ENCODE peak calls at places on chromosomes 13 and 19, in five cellular contexts. One of them, this sample, is unnamed.

GRCh38 chr19:10991521-10992081 is 30.8 kb downstream of the SMARCA4 start:
- DNase-seq in neural progenitor cell: no peak
- DNase-seq in fibroblast of pulmonary artery: no peak
- DNase-seq in PC-3: no peak
- DNase-seq in neural crest cell: no peak
- DNase-seq in this sample: no peak

GRCh38 chr13:31846984-31847752 is 107.8 kb downstream of the RXFP2 start:
- DNase-seq in neural progenitor cell: peak; percentile 35
- DNase-seq in fibroblast of pulmonary artery: no peak
- DNase-seq in PC-3: no peak
- DNase-seq in neural crest cell: no peak
- DNase-seq in this sample: no peak

GRCh38 chr13:95229855-95230254 is 71.4 kb downstream of the ABCC4 start:
- DNase-seq in neural progenitor cell: no peak
- DNase-seq in fibroblast of pulmonary artery: no peak
- DNase-seq in PC-3: no peak
- DNase-seq in neural crest cell: no peak
- DNase-seq in this sample: no peak

GRCh38 chr19:36379510-36379819 is 464 bp upstream of the ZFP14 start:
- DNase-seq in neural progenitor cell: no peak
- DNase-seq in fibroblast of pulmonary artery: no peak
- DNase-seq in PC-3: no peak
- DNase-seq in neural crest cell: no peak
- DNase-seq in this sample: no peak

GRCh38 chr13:22915442-22916082 is 265.2 kb upstream of the SGCG start:
- DNase-seq in neural progenitor cell: peak; percentile 84
- DNase-seq in fibroblast of pulmonary artery: peak; percentile 45
- DNase-seq in PC-3: no peak
- DNase-seq in neural crest cell: peak; percentile 58
- DNase-seq in this sample: peak; percentile 48

GRCh38 chr19:47598407-47599349 is 10.3 kb upstream of the BICRA start:
- DNase-seq in neural progenitor cell: peak; percentile 65
- DNase-seq in fibroblast of pulmonary artery: peak; percentile 95
- DNase-seq in PC-3: peak; percentile 94
- DNase-seq in neural crest cell: no peak
- DNase-seq in this sample: peak; percentile 97

GRCh38 chr19:49335784-49336481 is 727 bp downstream of the CD37 start:
- DNase-seq in neural progenitor cell: no peak
- DNase-seq in fibroblast of pulmonary artery: no peak
- DNase-seq in PC-3: no peak
- DNase-seq in neural crest cell: no peak
- DNase-seq in this sample: no peak

GRCh38 chr19:38592940-38593339 is 24.8 kb downstream of the MAP4K1 start:
- DNase-seq in neural progenitor cell: no peak
- DNase-seq in fibroblast of pulmonary artery: no peak
- DNase-seq in PC-3: no peak
- DNase-seq in neural crest cell: no peak
- DNase-seq in this sample: no peak

GRCh38 chr13:49272296-49272695 is 24.6 kb downstream of the CDADC1 start:
- DNase-seq in neural progenitor cell: no peak
- DNase-seq in fibroblast of pulmonary artery: no peak
- DNase-seq in PC-3: no peak
- DNase-seq in neural crest cell: no peak
- DNase-seq in this sample: no peak

GRCh38 chr19:2440515-2440914 is 13.1 kb upstream of the TIMM13 start:
- DNase-seq in neural progenitor cell: no peak
- DNase-seq in fibroblast of pulmonary artery: no peak
- DNase-seq in PC-3: no peak
- DNase-seq in neural crest cell: no peak
- DNase-seq in this sample: no peak

GRCh38 chr13:54593504-54593903 is 1564.9 kb downstream of the OLFM4 start:
- DNase-seq in neural progenitor cell: no peak
- DNase-seq in fibroblast of pulmonary artery: no peak
- DNase-seq in PC-3: no peak
- DNase-seq in neural crest cell: no peak
- DNase-seq in this sample: no peak

GRCh38 chr19:9986787-9987281 is 23.5 kb downstream of the COL5A3 start:
- DNase-seq in neural progenitor cell: peak; percentile 69
- DNase-seq in fibroblast of pulmonary artery: peak; percentile 44
- DNase-seq in PC-3: no peak
- DNase-seq in neural crest cell: no peak
- DNase-seq in this sample: peak; percentile 14

GRCh38 chr19:24159707-24160106 is 72.7 kb downstream of the ZNF254 start:
- DNase-seq in neural progenitor cell: no peak
- DNase-seq in fibroblast of pulmonary artery: peak; percentile 24
- DNase-seq in PC-3: peak; percentile 49
- DNase-seq in neural crest cell: no peak
- DNase-seq in this sample: no peak

GRCh38 chr13:28268800-28269223 is 130.5 kb downstream of the PAN3 start:
- DNase-seq in neural progenitor cell: no peak
- DNase-seq in fibroblast of pulmonary artery: no peak
- DNase-seq in PC-3: no peak
- DNase-seq in neural crest cell: no peak
- DNase-seq in this sample: no peak

DNA sequence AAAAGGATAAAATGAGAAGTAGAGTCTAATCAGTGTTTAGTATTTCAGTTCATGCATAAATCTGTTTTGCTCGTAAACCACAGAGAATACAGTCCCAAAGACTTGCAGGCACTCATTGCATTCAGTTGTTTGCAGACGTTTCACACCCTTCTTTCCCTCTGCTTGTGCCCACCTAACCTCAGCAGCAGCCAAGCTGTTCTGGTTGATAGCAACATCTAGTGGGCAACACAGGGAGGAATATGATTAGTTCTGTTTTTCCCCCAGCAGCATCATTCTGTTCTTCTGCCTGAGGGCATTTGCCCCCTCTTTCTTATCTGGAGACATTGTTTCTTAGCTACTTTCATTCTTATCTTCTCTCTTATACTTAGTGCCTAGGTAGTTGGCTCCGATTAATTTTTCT is 135.6 kb downstream of the PAN3 start:
- DNase-seq in neural progenitor cell: peak; percentile 6
- DNase-seq in fibroblast of pulmonary artery: peak; percentile 10
- DNase-seq in PC-3: no peak
- DNase-seq in neural crest cell: no peak
- DNase-seq in this sample: no peak
- TF ChIP-seq CTCF in neural progenitor cell: peak; percentile 27
- TF ChIP-seq CTCF in fibroblast of pulmonary artery: no peak
- TF ChIP-seq CTCF in PC-3: peak; percentile 9
- TF ChIP-seq CTCF in neural crest cell: no peak
- TF ChIP-seq CTCF in this sample: no peak

DNA sequence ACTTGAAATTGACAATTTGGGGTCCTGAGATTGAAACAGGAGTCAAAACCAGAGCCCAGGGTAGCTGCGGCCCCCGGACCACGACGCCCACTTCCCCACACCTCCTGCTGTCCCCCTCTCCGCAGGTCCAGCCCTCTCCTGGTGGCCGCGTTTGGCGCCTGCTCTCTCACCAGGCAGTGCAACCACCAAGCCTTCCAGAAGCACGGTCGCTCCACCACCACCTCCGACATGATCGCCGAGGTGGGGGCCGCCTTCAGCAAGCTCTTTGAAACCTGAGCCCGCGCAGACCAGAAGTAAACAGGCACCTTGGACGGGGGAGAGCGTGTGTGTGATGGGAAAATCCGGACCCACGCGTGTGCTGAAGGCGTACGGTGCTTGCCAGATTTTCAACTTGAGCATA is 22.9 kb downstream of the NAXD start:
- DNase-seq in neural progenitor cell: no peak
- DNase-seq in fibroblast of pulmonary artery: no peak
- DNase-seq in PC-3: no peak
- DNase-seq in neural crest cell: no peak
- DNase-seq in this sample: no peak
- TF ChIP-seq CTCF in neural progenitor cell: no peak
- TF ChIP-seq CTCF in fibroblast of pulmonary artery: no peak
- TF ChIP-seq CTCF in PC-3: no peak
- TF ChIP-seq CTCF in neural crest cell: no peak
- TF ChIP-seq CTCF in this sample: no peak

GRCh38 chr19:43124360-43124759 is 41.9 kb upstream of the PSG2 start:
- DNase-seq in neural progenitor cell: no peak
- DNase-seq in fibroblast of pulmonary artery: no peak
- DNase-seq in PC-3: no peak
- DNase-seq in neural crest cell: no peak
- DNase-seq in this sample: no peak
- TF ChIP-seq CTCF in neural progenitor cell: no peak
- TF ChIP-seq CTCF in fibroblast of pulmonary artery: no peak
- TF ChIP-seq CTCF in PC-3: peak; percentile 25
- TF ChIP-seq CTCF in neural crest cell: no peak
- TF ChIP-seq CTCF in this sample: no peak

GRCh38 chr19:16180611-16181010 is 4.6 kb upstream of the FAM32A start:
- DNase-seq in neural progenitor cell: peak; percentile 51
- DNase-seq in fibroblast of pulmonary artery: peak; percentile 60
- DNase-seq in PC-3: peak; percentile 71
- DNase-seq in neural crest cell: no peak
- DNase-seq in this sample: peak; percentile 58

GRCh38 chr19:16184665-16185122 is 516 bp upstream of the FAM32A start:
- DNase-seq in neural progenitor cell: no peak
- DNase-seq in fibroblast of pulmonary artery: no peak
- DNase-seq in PC-3: no peak
- DNase-seq in neural crest cell: no peak
- DNase-seq in this sample: no peak

GRCh38 chr19:16188521-16188920 is 3.3 kb downstream of the FAM32A start:
- DNase-seq in neural progenitor cell: no peak
- DNase-seq in fibroblast of pulmonary artery: no peak
- DNase-seq in PC-3: no peak
- DNase-seq in neural crest cell: no peak
- DNase-seq in this sample: no peak

GRCh38 chr19:16185925-16186234 is 670 bp downstream of the FAM32A start:
- DNase-seq in neural progenitor cell: no peak
- DNase-seq in fibroblast of pulmonary artery: no peak
- DNase-seq in PC-3: peak; percentile 28
- DNase-seq in neural crest cell: no peak
- DNase-seq in this sample: no peak

DNA sequence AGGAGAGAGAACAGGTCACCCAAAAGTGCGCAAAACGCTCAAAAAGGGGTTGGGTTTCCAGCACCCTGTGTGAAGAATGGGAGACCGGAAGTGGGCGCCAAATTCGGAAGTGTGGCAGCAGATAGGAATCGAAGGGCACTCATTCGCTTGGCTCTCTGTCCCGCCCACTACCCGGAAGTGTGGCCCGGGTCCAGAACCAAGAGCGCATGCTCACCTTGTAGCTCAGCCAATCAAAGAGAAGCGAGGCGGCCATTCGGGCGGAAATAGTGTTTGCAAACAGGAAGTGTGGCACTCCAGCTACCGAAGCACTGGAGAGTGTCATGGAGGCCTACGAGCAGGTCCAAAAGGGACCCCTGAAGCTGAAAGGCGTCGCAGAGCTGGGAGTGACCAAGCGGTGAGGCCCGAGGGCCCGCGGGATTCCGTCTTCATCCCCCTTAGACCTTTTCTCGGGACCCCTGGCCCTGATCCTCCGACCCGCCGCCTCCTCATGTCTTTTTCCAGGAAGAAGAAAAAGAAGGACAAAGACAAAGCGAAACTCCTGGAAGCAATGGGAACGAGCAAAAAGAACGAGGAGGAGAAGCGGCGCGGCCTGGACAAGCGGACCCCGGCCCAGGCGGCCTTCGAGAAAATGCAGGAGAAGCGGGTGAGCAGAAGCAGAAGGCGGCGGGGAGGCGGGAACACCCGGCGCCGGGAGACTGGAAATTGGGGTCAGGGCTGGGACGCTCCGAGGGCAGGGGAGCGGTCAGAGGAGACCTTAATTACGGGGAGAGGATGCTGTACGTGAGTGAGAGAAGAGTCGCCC is at the start of gene FAM32A:
- DNase-seq in neural progenitor cell: peak; percentile 98
- DNase-seq in fibroblast of pulmonary artery: peak; percentile 99
- DNase-seq in PC-3: peak; percentile 99
- DNase-seq in neural crest cell: peak; percentile 95
- DNase-seq in this sample: peak; percentile 99
- TF ChIP-seq CTCF in neural progenitor cell: peak; percentile 57
- TF ChIP-seq CTCF in fibroblast of pulmonary artery: no peak
- TF ChIP-seq CTCF in PC-3: no peak
- TF ChIP-seq CTCF in neural crest cell: peak; percentile 61
- TF ChIP-seq CTCF in this sample: peak; percentile 10

DNA sequence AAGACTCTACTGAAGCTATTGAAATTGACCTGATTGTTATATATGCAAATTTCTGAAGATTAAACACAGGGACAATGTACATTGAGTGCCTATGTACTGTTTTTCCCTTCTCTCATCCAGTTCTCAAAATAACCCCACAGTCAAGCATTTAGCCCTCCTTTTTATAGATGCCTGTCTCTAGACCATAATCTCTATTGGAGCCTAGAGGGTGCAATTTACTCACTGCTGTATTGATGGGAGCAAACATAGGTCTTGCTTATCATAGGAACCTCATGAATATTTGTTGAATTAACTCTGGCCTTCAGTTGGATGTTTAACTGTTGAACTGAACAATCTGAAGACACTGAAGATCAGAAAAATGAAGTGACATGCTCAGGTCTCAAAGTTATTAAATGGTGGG is 183.0 kb downstream of the RFC3 start:
- DNase-seq in neural progenitor cell: no peak
- DNase-seq in fibroblast of pulmonary artery: no peak
- DNase-seq in PC-3: no peak
- DNase-seq in neural crest cell: no peak
- DNase-seq in this sample: no peak
- TF ChIP-seq CTCF in neural progenitor cell: no peak
- TF ChIP-seq CTCF in fibroblast of pulmonary artery: no peak
- TF ChIP-seq CTCF in PC-3: no peak
- TF ChIP-seq CTCF in neural crest cell: no peak
- TF ChIP-seq CTCF in this sample: no peak

GRCh38 chr19:30046522-30046921 is 104.5 kb downstream of the URI1 start:
- DNase-seq in neural progenitor cell: peak; percentile 44
- DNase-seq in fibroblast of pulmonary artery: peak; percentile 9
- DNase-seq in PC-3: peak; percentile 36
- DNase-seq in neural crest cell: no peak
- DNase-seq in this sample: peak; percentile 72
- TF ChIP-seq CTCF in neural progenitor cell: peak; percentile 70
- TF ChIP-seq CTCF in fibroblast of pulmonary artery: peak; percentile 46
- TF ChIP-seq CTCF in PC-3: peak; percentile 63
- TF ChIP-seq CTCF in neural crest cell: peak; percentile 61
- TF ChIP-seq CTCF in this sample: peak; percentile 64

This sample was measured in astrocyte of the spinal cord.